ENCODE peak calls at places on chromosome 9, in six cellular contexts. W is CD8-positive, alpha-beta T cell; L is right atrium auricular region; N is lung; Y is PC-3; J is GM23248. B is an unnamed sample. For H3K36me3 and H3K9me3, the result is how much of the 10 kb centered on the place peaks cover.

GRCh38 chr9:116360974-116361373 is 207.4 kb downstream of the PAPPA start:
- DNase-seq in Y (no peak), N (no peak), L (no peak), J (no peak), W (no peak), B (no peak)

GRCh38 chr9:107890921-107891465 is 401.4 kb upstream of the KLF4 start:
- DNase-seq in N (no peak), J (peak), L (no peak), W (no peak), Y (peak), B (no peak)

GRCh38 chr9:83047839-83048775 is 14.8 kb downstream of the RASEF start:
- DNase-seq in N (peak), W (no peak), J (no peak), Y (peak), L (no peak), B (peak)

GRCh38 chr9:121680236-121680635 is 28.8 kb downstream of the DAB2IP start:
- DNase-seq in Y (no peak), J (no peak), L (no peak), W (no peak), N (no peak), B (no peak)

GRCh38 chr9:99076030-99076429 is 28.9 kb upstream of the TGFBR1 start:
- DNase-seq in Y (no peak), L (no peak), W (no peak), J (no peak), N (no peak), B (no peak)

GRCh38 chr9:109247228-109247627 is 73.6 kb downstream of the EPB41L4B start:
- DNase-seq in Y (no peak), N (no peak), W (no peak), L (no peak), J (no peak), B (no peak)

GRCh38 chr9:86548220-86548619 is 194.0 kb upstream of the TUT7 start:
- DNase-seq in L (no peak), W (no peak), J (no peak), N (no peak), Y (no peak), B (no peak)

GRCh38 chr9:126412945-126413344 is 86.3 kb downstream of the MVB12B start:
- DNase-seq in Y (no peak), W (no peak), N (no peak), J (peak), L (no peak), B (no peak)

GRCh38 chr9:21770877-21771560 is 31.4 kb upstream of the MTAP start:
- DNase-seq in Y (peak), N (no peak), W (no peak), L (no peak), J (peak), B (no peak)

GRCh38 chr9:130196643-130197042 is 24.4 kb downstream of the NCS1 start:
- DNase-seq in N (no peak), W (no peak), J (no peak), Y (no peak), L (no peak), B (no peak)

GRCh38 chr9:105608685-105609598 is 51.0 kb downstream of the FKTN start:
- DNase-seq in J (peak), Y (peak), W (no peak), N (no peak), L (no peak), B (no peak)

GRCh38 chr9:4417578-4418325 is 72.5 kb upstream of the SLC1A1 start:
- DNase-seq in L (no peak), J (peak), Y (no peak), W (no peak), N (no peak), B (no peak)

GRCh38 chr9:87387351-87388055 is 110.2 kb upstream of the DAPK1 start:
- DNase-seq in W (no peak), N (no peak), J (peak), Y (no peak), L (no peak), B (no peak)

GRCh38 chr9:71767421-71768321 is 642 bp downstream of the CEMIP2 start:
- DNase-seq in N (no peak), W (no peak), L (no peak), J (peak), Y (no peak), B (peak)

GRCh38 chr9:110742741-110743371 is 74.3 kb downstream of the MUSK start:
- DNase-seq in N (no peak), W (no peak), J (peak), Y (no peak), L (no peak), B (no peak)
- H3K27ac ChIP-seq in N (no peak), W (no peak), J (peak), Y (peak), L (peak), B (peak)

GRCh38 chr9:137802021-137802420 is 75.6 kb upstream of the CACNA1B start:
- DNase-seq in W (no peak), N (no peak), Y (no peak), L (no peak), J (no peak), B (no peak)
- H3K36me3 ChIP-seq in W (under half), N (half or more), Y (under half), L (half or more), J (under half), B (under half)

GRCh38 chr9:92984976-92985375 is 37.7 kb downstream of the FGD3 start:
- DNase-seq in J (no peak), W (no peak), N (no peak), L (no peak), Y (no peak), B (no peak)

GRCh38 chr9:92980085-92980745 is 32.9 kb downstream of the FGD3 start:
- DNase-seq in W (no peak), J (no peak), L (no peak), N (no peak), Y (peak), B (no peak)

GRCh38 chr9:92986175-92987110 is 39.1 kb downstream of the FGD3 start:
- DNase-seq in J (peak), Y (no peak), W (peak), L (no peak), N (no peak), B (no peak)

GRCh38 chr9:92982130-92982529 is 34.8 kb downstream of the FGD3 start:
- DNase-seq in L (no peak), W (no peak), J (no peak), N (no peak), Y (no peak), B (no peak)

DNA sequence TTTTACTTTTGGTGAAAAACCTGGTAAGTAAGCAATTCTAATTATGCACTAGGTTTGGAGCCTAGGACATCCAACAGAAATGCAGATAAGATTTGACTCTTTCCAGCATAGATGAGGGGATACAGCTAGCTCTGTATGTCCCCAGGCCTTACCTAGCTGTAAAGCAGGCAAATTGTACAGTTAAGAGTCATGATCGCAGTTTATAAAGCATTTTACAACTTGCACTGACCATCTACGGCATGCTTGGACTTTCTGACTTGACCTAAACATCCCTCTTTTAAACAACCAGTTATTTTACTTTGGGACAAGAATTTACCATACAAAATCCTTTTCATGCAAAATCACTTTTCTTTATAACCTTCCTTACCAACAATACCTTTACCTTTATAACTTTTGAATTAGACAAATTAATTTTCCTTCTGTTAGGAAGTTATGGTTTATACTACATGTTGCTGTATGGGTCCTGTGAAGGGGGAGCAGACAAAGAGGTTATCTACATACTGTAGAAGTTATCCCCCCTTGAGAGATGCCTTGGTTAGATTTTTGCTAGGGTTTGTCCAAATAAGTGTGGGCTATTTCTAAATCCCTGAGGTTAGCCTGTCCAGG is 36.8 kb downstream of the FGD3 start:
- DNase-seq in J (no peak), N (no peak), W (no peak), L (no peak), Y (peak), B (no peak)
- H3K9me3 ChIP-seq in J (under half), N (under half), W (under half), L (under half), Y (under half), B (under half)

GRCh38 chr9:134024828-134025605 is at the start of gene BRD3OS:
- DNase-seq in J (peak), N (peak), W (peak), L (peak), Y (peak), B (peak)
- H3K27ac ChIP-seq in J (peak), N (no peak), W (peak), L (peak), Y (no peak), B (peak)

DNA sequence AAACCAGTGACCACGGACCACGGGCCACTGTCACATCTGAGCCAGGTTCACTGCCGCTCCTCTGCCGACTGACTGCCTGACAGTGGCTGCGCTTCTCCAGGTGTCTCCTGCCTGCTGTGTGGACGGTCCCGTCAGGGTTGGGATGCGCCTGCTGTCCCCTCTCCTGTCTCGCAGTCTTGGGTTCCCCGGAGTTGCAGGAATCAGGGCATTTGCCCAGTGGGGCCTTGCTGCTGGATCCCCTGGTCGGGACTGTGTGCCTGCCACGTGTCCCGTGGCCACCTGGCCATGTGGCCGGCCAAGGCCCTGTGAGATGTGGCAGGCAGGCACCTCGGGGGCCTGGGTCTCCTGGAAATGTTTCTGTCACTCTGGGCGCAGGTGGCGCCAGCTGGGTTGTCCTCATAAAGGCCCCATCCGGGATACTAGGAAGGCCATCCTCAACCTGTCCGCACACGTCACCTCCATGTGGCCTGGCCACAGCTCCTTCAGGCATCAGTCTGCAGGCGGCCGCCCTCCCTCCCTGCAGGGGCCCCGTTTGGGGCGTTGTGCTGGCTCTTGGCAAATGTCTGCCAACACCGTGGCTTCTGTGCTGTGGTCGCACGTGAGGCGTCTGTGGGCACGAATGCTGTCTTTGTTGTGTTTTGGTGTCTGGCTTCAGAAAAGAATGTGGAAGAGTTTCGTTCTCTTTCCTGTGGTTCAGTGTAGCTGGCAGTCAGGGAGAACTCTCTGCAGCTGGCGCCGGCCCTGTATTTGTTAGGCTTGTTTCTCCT is 6.4 kb upstream of the TOR4A start:
- DNase-seq in N (no peak), Y (no peak), J (no peak), W (peak), L (no peak), B (no peak)
- H3K36me3 ChIP-seq in N (under half), Y (under half), J (under half), W (under half), L (under half), B (under half)